ENCODE peak calls at places on chromosomes 5 and 9, in four cellular contexts. C, S, H and Z are unnamed samples.

GRCh38 chr5:138844812-138845513 is 30.2 kb downstream of the LRRTM2 start:
- DNase-seq in C (no peak), S (no peak), H (no peak), Z (no peak)

GRCh38 chr9:30243467-30243866 is 2141.0 kb upstream of the ACO1 start:
- DNase-seq in C (no peak), S (no peak), H (no peak), Z (no peak)

GRCh38 chr5:59584858-59585846 is 308.4 kb downstream of the PDE4D start:
- DNase-seq in C (no peak), S (no peak), H (no peak), Z (no peak)

GRCh38 chr9:89996106-89996505 is 391.3 kb downstream of the GADD45G start:
- DNase-seq in C (no peak), S (no peak), H (peak), Z (no peak)

GRCh38 chr5:132323202-132323601 is 29.0 kb downstream of the SLC22A4 start:
- DNase-seq in C (no peak), S (no peak), H (no peak), Z (no peak)

GRCh38 chr5:1931590-1932138 is 48.9 kb upstream of the IRX4 start:
- DNase-seq in C (no peak), S (no peak), H (no peak), Z (no peak)

GRCh38 chr9:81776390-81776789 is 87.0 kb upstream of the TLE1 start:
- DNase-seq in C (no peak), S (no peak), H (no peak), Z (no peak)

GRCh38 chr9:117306032-117306431 is 108.8 kb downstream of the ASTN2 start:
- DNase-seq in C (no peak), S (no peak), H (no peak), Z (no peak)

GRCh38 chr5:61251874-61252642 is 80.0 kb upstream of the ZSWIM6 start:
- DNase-seq in C (no peak), S (no peak), H (no peak), Z (no peak)

GRCh38 chr5:3304346-3304745 is 291.3 kb upstream of the IRX1 start:
- DNase-seq in C (no peak), S (no peak), H (no peak), Z (no peak)

GRCh38 chr9:109409998-109410397 is 88.1 kb downstream of the PTPN3 start:
- DNase-seq in C (no peak), S (no peak), H (no peak), Z (no peak)

GRCh38 chr9:81132318-81132717 is 557.0 kb downstream of the TLE1 start:
- DNase-seq in C (no peak), S (no peak), H (no peak), Z (no peak)

GRCh38 chr5:93273176-93273575 is 307.8 kb downstream of the NR2F1-AS1 start:
- DNase-seq in C (no peak), S (no peak), H (no peak), Z (no peak)

GRCh38 chr5:95113489-95113888 is 171.4 kb downstream of the MCTP1 start:
- DNase-seq in C (no peak), S (no peak), H (no peak), Z (no peak)

GRCh38 chr9:27003406-27004147 is 1.9 kb downstream of the LRRC19 start:
- DNase-seq in C (no peak), S (no peak), H (no peak), Z (no peak)

GRCh38 chr9:69307446-69308216 is 17.4 kb upstream of the ENTREP1 start:
- DNase-seq in C (no peak), S (no peak), H (peak), Z (no peak)

GRCh38 chr9:79164396-79164795 is 407.4 kb upstream of the TLE4 start:
- DNase-seq in C (no peak), S (no peak), H (no peak), Z (no peak)

GRCh38 chr9:84554069-84554659 is 115.4 kb upstream of the NTRK2 start:
- DNase-seq in C (no peak), S (no peak), H (no peak), Z (no peak)

GRCh38 chr5:78490709-78491485 is 130.5 kb downstream of the SCAMP1 start:
- DNase-seq in C (no peak), S (no peak), H (no peak), Z (no peak)

GRCh38 chr5:165149439-165149838 is 1644.0 kb downstream of the MAT2B start:
- DNase-seq in C (no peak), S (no peak), H (no peak), Z (no peak)

GRCh38 chr5:44178414-44178813 is 210.8 kb downstream of the FGF10 start:
- DNase-seq in C (no peak), S (no peak), H (no peak), Z (no peak)

GRCh38 chr9:12698986-12699385 is 5.8 kb downstream of the TYRP1 start:
- DNase-seq in C (no peak), S (no peak), H (no peak), Z (no peak)

GRCh38 chr5:147479949-147480348 is 29.9 kb downstream of the DPYSL3 start:
- DNase-seq in C (no peak), S (no peak), H (no peak), Z (no peak)